ENCODE peak calls at places on chromosomes 3 and 15, in six cellular contexts. N, O, X, T, E and Q are unnamed samples.

GRCh38 chr15:60121845-60122244 is 117.7 kb downstream of the FOXB1 start:
- DNase-seq in E (no peak), T (no peak), X (no peak), N (no peak), O (no peak), Q (no peak)

GRCh38 chr3:114350690-114351089 is 56.9 kb downstream of the TIGIT start:
- DNase-seq in T (no peak), X (no peak), E (no peak), N (no peak), O (no peak), Q (no peak)

GRCh38 chr3:8658326-8659212 is 14.0 kb upstream of the SSUH2 start:
- DNase-seq in O (no peak), X (no peak), N (peak), E (peak), T (peak), Q (no peak)

GRCh38 chr3:195117978-195118581 is 152.9 kb downstream of the XXYLT1 start:
- DNase-seq in X (no peak), T (no peak), E (peak), N (no peak), O (no peak), Q (no peak)

GRCh38 chr15:77069521-77070121 is 1.3 kb downstream of the TSPAN3 start:
- DNase-seq in N (peak), X (no peak), E (no peak), O (no peak), T (no peak), Q (no peak)

GRCh38 chr3:18444597-18445420 is 19.7 kb upstream of the SATB1 start:
- DNase-seq in E (peak), N (peak), T (peak), O (no peak), X (no peak), Q (peak)

GRCh38 chr15:101827257-101827656 is 15.3 kb downstream of the OR4F15 start:
- DNase-seq in X (peak), O (no peak), T (no peak), N (no peak), E (no peak), Q (no peak)

GRCh38 chr15:64636101-64636500 is 139.3 kb downstream of the RBPMS2 start:
- DNase-seq in E (no peak), T (no peak), O (no peak), X (no peak), N (no peak), Q (no peak)

GRCh38 chr3:189132125-189132744 is 39.5 kb upstream of the TPRG1 start:
- DNase-seq in T (peak), N (peak), E (peak), X (peak), O (peak), Q (peak)